ENCODE peak calls at places on chromosomes 2 and 18, in nine cellular contexts. B is lower lobe of right lung, F is HCT116, W is HL-60, O is fibroblast of lung, R is uterus, Z is left ventricle myocardium inferior, H is cardiac muscle cell, L is WERI-Rb-1. U is an unnamed sample.
A peak's percentile ranks its signal among the peaks of the same experiment; 100 is the strongest.

GRCh38 chr2:197322729-197323720 is 12.4 kb upstream of the ANKRD44 start:
- DNase-seq in B (no peak), F (no peak), W (no peak), O (no peak), R (no peak), Z (no peak), H (no peak), L (no peak), U (no peak)

GRCh38 chr2:215843579-215843978 is 169.8 kb downstream of the MREG start:
- DNase-seq in B (no peak), F (peak; percentile 31), W (no peak), O (peak; percentile 81), R (no peak), Z (no peak), H (no peak), L (no peak), U (peak; percentile 77)

GRCh38 chr18:74892066-74892627 is 294.5 kb downstream of the ZNF407 start:
- DNase-seq in B (no peak), F (no peak), W (no peak), O (no peak), R (no peak), Z (no peak), H (no peak), L (no peak), U (no peak)

GRCh38 chr18:74289946-74290478 is 1.8 kb downstream of the CYB5A start:
- DNase-seq in B (no peak), F (no peak), W (no peak), O (no peak), R (no peak), Z (no peak), H (no peak), L (no peak), U (no peak)

GRCh38 chr18:80179857-80180558 is 67.3 kb downstream of the PARD6G start:
- DNase-seq in B (no peak), F (no peak), W (no peak), O (no peak), R (no peak), Z (no peak), H (no peak), L (no peak), U (peak; percentile 68)

GRCh38 chr2:74741076-74741460 is 87.0 kb downstream of the SEMA4F start:
- DNase-seq in B (no peak), F (no peak), W (no peak), O (no peak), R (no peak), Z (no peak), H (no peak), L (no peak), U (peak; percentile 92)

GRCh38 chr2:215851091-215851490 is 162.3 kb downstream of the MREG start:
- DNase-seq in B (no peak), F (no peak), W (no peak), O (peak; percentile 63), R (no peak), Z (no peak), H (no peak), L (no peak), U (peak; percentile 9)

GRCh38 chr2:233064526-233065199 is 4.5 kb downstream of the INPP5D start:
- DNase-seq in B (no peak), F (no peak), W (peak; percentile 30), O (no peak), R (no peak), Z (no peak), H (no peak), L (no peak), U (no peak)

GRCh38 chr2:209525336-209525735 is 101.5 kb downstream of the MAP2 start:
- DNase-seq in B (no peak), F (no peak), W (no peak), O (no peak), R (no peak), Z (no peak), H (no peak), L (no peak), U (no peak)

GRCh38 chr2:215567504-215567903 is 131.6 kb upstream of the FN1 start:
- DNase-seq in B (no peak), F (no peak), W (no peak), O (no peak), R (no peak), Z (no peak), H (no peak), L (no peak), U (no peak)

GRCh38 chr2:200687938-200688920 is 102.4 kb downstream of the AOX1 start:
- DNase-seq in B (no peak), F (no peak), W (no peak), O (no peak), R (no peak), Z (no peak), H (no peak), L (no peak), U (no peak)

GRCh38 chr2:187593697-187594096 is 39.5 kb upstream of the TFPI start:
- DNase-seq in B (no peak), F (no peak), W (no peak), O (no peak), R (no peak), Z (no peak), H (no peak), L (no peak), U (no peak)

GRCh38 chr2:22800422-22800821 is 584.6 kb upstream of the KLHL29 start:
- DNase-seq in B (no peak), F (no peak), W (no peak), O (no peak), R (no peak), Z (no peak), H (no peak), L (no peak), U (no peak)

GRCh38 chr18:57438669-57439616 is 3.8 kb downstream of the ONECUT2 start:
- DNase-seq in B (no peak), F (no peak), W (peak; percentile 26), O (no peak), R (no peak), Z (no peak), H (no peak), L (peak; percentile 70), U (no peak)

GRCh38 chr2:203361922-203362321 is 33.7 kb downstream of the ABI2 start:
- DNase-seq in B (no peak), F (no peak), W (no peak), O (peak; percentile 15), R (no peak), Z (no peak), H (no peak), L (no peak), U (no peak)

GRCh38 chr2:98946875-98947274 is 10.8 kb upstream of the CRACDL start:
- DNase-seq in B (no peak), F (no peak), W (no peak), O (no peak), R (no peak), Z (no peak), H (no peak), L (no peak), U (no peak)

GRCh38 chr18:37249895-37250618 is 315.5 kb downstream of the CELF4 start:
- DNase-seq in B (no peak), F (no peak), W (no peak), O (no peak), R (no peak), Z (no peak), H (no peak), L (no peak), U (no peak)

GRCh38 chr2:146365041-146365440 is 1479.8 kb upstream of the ACVR2A start:
- DNase-seq in B (no peak), F (no peak), W (no peak), O (no peak), R (no peak), Z (no peak), H (no peak), L (no peak), U (no peak)

GRCh38 chr2:118403658-118404451 is 315.6 kb downstream of the INSIG2 start:
- DNase-seq in B (no peak), F (no peak), W (no peak), O (no peak), R (no peak), Z (no peak), H (no peak), L (no peak), U (peak; percentile 36)
- TF ChIP-seq CTCF in B (no peak), F (no peak), W (no peak), O (no peak), R (no peak), Z (no peak), H (no peak), L (no peak), U (no peak)

GRCh38 chr18:55301196-55301540 is 286.8 kb downstream of the TCF4 start:
- DNase-seq in B (no peak), F (no peak), W (no peak), O (peak; percentile 68), R (no peak), Z (no peak), H (no peak), L (no peak), U (no peak)

GRCh38 chr18:55300469-55301195 is 287.4 kb downstream of the TCF4 start:
- DNase-seq in B (no peak), F (no peak), W (no peak), O (peak; percentile 54), R (peak; percentile 21), Z (no peak), H (no peak), L (no peak), U (no peak)

GRCh38 chr18:55306338-55306737 is 281.7 kb downstream of the TCF4 start:
- DNase-seq in B (no peak), F (no peak), W (no peak), O (no peak), R (no peak), Z (no peak), H (no peak), L (no peak), U (no peak)

GRCh38 chr18:55301836-55302235 is 286.2 kb downstream of the TCF4 start:
- DNase-seq in B (no peak), F (no peak), W (no peak), O (peak; percentile 32), R (no peak), Z (no peak), H (no peak), L (no peak), U (no peak)

GRCh38 chr18:55302337-55302833 is 285.6 kb downstream of the TCF4 start:
- DNase-seq in B (no peak), F (no peak), W (no peak), O (peak; percentile 13), R (no peak), Z (no peak), H (no peak), L (no peak), U (no peak)
- H3K27ac ChIP-seq in B (no peak overlapping the region), F (no peak overlapping the region), W (no peak overlapping the region), O (peak overlapping the region; percentile 67), R (peak overlapping the region; percentile 47), Z (peak overlapping the region; percentile 66), H (no peak overlapping the region), L (no peak overlapping the region), U (no peak overlapping the region)

GRCh38 chr2:46802665-46803550 is 112.7 kb downstream of the MCFD2 start:
- DNase-seq in B (no peak), F (no peak), W (no peak), O (no peak), R (peak; percentile 46), Z (no peak), H (no peak), L (peak; percentile 78), U (no peak)
- TF ChIP-seq CTCF in B (no peak), F (peak; percentile 32), W (no peak), O (no peak), R (peak; percentile 55), Z (peak; percentile 48), H (no peak), L (no peak), U (no peak)

DNA sequence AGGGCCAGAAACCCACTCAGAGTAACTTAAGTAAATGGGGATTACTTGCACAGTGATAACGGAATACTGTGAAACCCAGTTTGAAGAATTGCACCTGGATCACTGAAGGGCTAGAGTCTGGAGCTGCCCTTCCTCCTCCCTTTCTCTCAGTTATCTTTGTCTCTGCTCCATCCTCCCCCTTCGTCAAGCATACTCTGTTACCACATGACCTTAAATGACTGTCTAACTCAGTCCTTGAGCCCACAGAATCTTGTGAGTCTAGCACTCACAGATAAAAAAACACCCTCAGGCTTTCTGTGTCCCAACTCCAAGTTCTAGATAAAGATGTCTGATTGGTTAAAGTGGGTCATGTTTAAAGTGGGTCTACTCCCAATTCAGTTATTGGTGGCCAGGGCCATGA is 53.5 kb upstream of the CYP1B1 start:
- DNase-seq in B (no peak), F (no peak), W (peak; percentile 43), O (no peak), R (no peak), Z (no peak), H (no peak), L (no peak), U (no peak)
- H3K27ac ChIP-seq in B (peak overlapping the region; percentile 25), F (no peak overlapping the region), W (peak overlapping the region; percentile 82), O (no peak overlapping the region), R (peak overlapping the region; percentile 28), Z (peak overlapping the region; percentile 75), H (no peak overlapping the region), L (no peak overlapping the region), U (no peak overlapping the region)